ENCODE peak calls at places on chromosomes 1 and 21, in seven cellular contexts. One of them, this sample, is unnamed. For H3K27me3, the result is how much of the 10 kb centered on the place peaks cover.

GRCh38 chr21:39663742-39664492 is 51.2 kb downstream of the B3GALT5 start:
- DNase-seq in tibial artery: no peak
- DNase-seq in mammary epithelial cell: no peak
- DNase-seq in kidney epithelial cell: no peak
- DNase-seq in PC-9: no peak
- DNase-seq in left ventricle myocardium inferior: no peak
- DNase-seq in MM.1S: no peak
- DNase-seq in this sample: no peak

GRCh38 chr1:177311111-177311510 is 140.4 kb downstream of the BRINP2 start:
- DNase-seq in kidney epithelial cell: no peak
- DNase-seq in MM.1S: no peak
- DNase-seq in tibial artery: no peak
- DNase-seq in PC-9: no peak
- DNase-seq in left ventricle myocardium inferior: no peak
- DNase-seq in mammary epithelial cell: no peak
- DNase-seq in this sample: no peak

GRCh38 chr1:2799811-2800663 is 1.5 kb downstream of the TTC34 start:
- DNase-seq in mammary epithelial cell: no peak
- DNase-seq in left ventricle myocardium inferior: no peak
- DNase-seq in tibial artery: no peak
- DNase-seq in PC-9: no peak
- DNase-seq in MM.1S: no peak
- DNase-seq in kidney epithelial cell: no peak
- DNase-seq in this sample: no peak

GRCh38 chr1:89041055-89041707 is 18.5 kb upstream of the GBP3 start:
- DNase-seq in mammary epithelial cell: peak
- DNase-seq in left ventricle myocardium inferior: no peak
- DNase-seq in tibial artery: no peak
- DNase-seq in MM.1S: no peak
- DNase-seq in PC-9: no peak
- DNase-seq in kidney epithelial cell: no peak
- DNase-seq in this sample: no peak

GRCh38 chr21:34669149-34669879 is 520 bp downstream of the CLIC6 start:
- DNase-seq in MM.1S: no peak
- DNase-seq in kidney epithelial cell: no peak
- DNase-seq in PC-9: no peak
- DNase-seq in left ventricle myocardium inferior: no peak
- DNase-seq in tibial artery: no peak
- DNase-seq in mammary epithelial cell: no peak
- DNase-seq in this sample: no peak

GRCh38 chr1:100187912-100188311 is 9.9 kb upstream of the LRRC39 start:
- DNase-seq in left ventricle myocardium inferior: peak
- DNase-seq in PC-9: no peak
- DNase-seq in MM.1S: no peak
- DNase-seq in tibial artery: peak
- DNase-seq in mammary epithelial cell: no peak
- DNase-seq in kidney epithelial cell: peak
- DNase-seq in this sample: no peak

GRCh38 chr1:31382379-31382989 is 9.6 kb upstream of the FABP3 start:
- DNase-seq in mammary epithelial cell: no peak
- DNase-seq in left ventricle myocardium inferior: peak
- DNase-seq in kidney epithelial cell: no peak
- DNase-seq in PC-9: no peak
- DNase-seq in MM.1S: no peak
- DNase-seq in tibial artery: no peak
- DNase-seq in this sample: no peak

GRCh38 chr1:98253145-98253544 is 332.3 kb upstream of the DPYD start:
- DNase-seq in kidney epithelial cell: no peak
- DNase-seq in tibial artery: no peak
- DNase-seq in MM.1S: no peak
- DNase-seq in PC-9: no peak
- DNase-seq in mammary epithelial cell: no peak
- DNase-seq in left ventricle myocardium inferior: no peak
- DNase-seq in this sample: no peak

GRCh38 chr1:186904361-186904760 is 75.6 kb downstream of the PLA2G4A start:
- DNase-seq in MM.1S: no peak
- DNase-seq in tibial artery: no peak
- DNase-seq in kidney epithelial cell: no peak
- DNase-seq in mammary epithelial cell: no peak
- DNase-seq in PC-9: no peak
- DNase-seq in left ventricle myocardium inferior: no peak
- DNase-seq in this sample: no peak

GRCh38 chr21:40706161-40706560 is 140.8 kb downstream of the DSCAM start:
- DNase-seq in MM.1S: no peak
- DNase-seq in kidney epithelial cell: no peak
- DNase-seq in tibial artery: no peak
- DNase-seq in PC-9: no peak
- DNase-seq in left ventricle myocardium inferior: no peak
- DNase-seq in mammary epithelial cell: no peak
- DNase-seq in this sample: no peak

GRCh38 chr1:86487131-86487804 is 18.5 kb downstream of the CLCA1 start:
- DNase-seq in tibial artery: peak
- DNase-seq in left ventricle myocardium inferior: peak
- DNase-seq in PC-9: no peak
- DNase-seq in kidney epithelial cell: peak
- DNase-seq in mammary epithelial cell: peak
- DNase-seq in MM.1S: no peak
- DNase-seq in this sample: no peak

GRCh38 chr1:241503444-241503843 is 16.1 kb downstream of the FH start:
- DNase-seq in kidney epithelial cell: no peak
- DNase-seq in mammary epithelial cell: no peak
- DNase-seq in PC-9: no peak
- DNase-seq in MM.1S: no peak
- DNase-seq in left ventricle myocardium inferior: no peak
- DNase-seq in tibial artery: no peak
- DNase-seq in this sample: no peak

GRCh38 chr1:43975249-43975961 is 645 bp downstream of the ATP6V0B start:
- DNase-seq in left ventricle myocardium inferior: peak
- DNase-seq in MM.1S: no peak
- DNase-seq in PC-9: no peak
- DNase-seq in tibial artery: peak
- DNase-seq in kidney epithelial cell: no peak
- DNase-seq in mammary epithelial cell: peak
- DNase-seq in this sample: peak

GRCh38 chr21:14687277-14687642 is 141.1 kb upstream of the SAMSN1 start:
- DNase-seq in PC-9: no peak
- DNase-seq in left ventricle myocardium inferior: no peak
- DNase-seq in tibial artery: no peak
- DNase-seq in mammary epithelial cell: no peak
- DNase-seq in MM.1S: peak
- DNase-seq in kidney epithelial cell: no peak
- DNase-seq in this sample: no peak

GRCh38 chr1:116511459-116512019 is 59.3 kb downstream of the CD58 start:
- DNase-seq in left ventricle myocardium inferior: no peak
- DNase-seq in tibial artery: no peak
- DNase-seq in mammary epithelial cell: no peak
- DNase-seq in PC-9: no peak
- DNase-seq in MM.1S: no peak
- DNase-seq in kidney epithelial cell: no peak
- DNase-seq in this sample: no peak

GRCh38 chr1:233038581-233038980 is 88.2 kb downstream of the NTPCR start:
- DNase-seq in left ventricle myocardium inferior: no peak
- DNase-seq in kidney epithelial cell: no peak
- DNase-seq in MM.1S: no peak
- DNase-seq in tibial artery: no peak
- DNase-seq in PC-9: no peak
- DNase-seq in mammary epithelial cell: no peak
- DNase-seq in this sample: no peak

GRCh38 chr1:94617139-94617805 is 75.7 kb upstream of the F3 start:
- DNase-seq in PC-9: peak
- DNase-seq in kidney epithelial cell: peak
- DNase-seq in left ventricle myocardium inferior: no peak
- DNase-seq in mammary epithelial cell: peak
- DNase-seq in tibial artery: no peak
- DNase-seq in MM.1S: no peak
- DNase-seq in this sample: no peak

GRCh38 chr21:43720539-43721224 is 1.8 kb downstream of the PDXK start:
- DNase-seq in MM.1S: no peak
- DNase-seq in kidney epithelial cell: no peak
- DNase-seq in mammary epithelial cell: no peak
- DNase-seq in PC-9: no peak
- DNase-seq in tibial artery: no peak
- DNase-seq in left ventricle myocardium inferior: no peak
- DNase-seq in this sample: no peak

GRCh38 chr1:47424336-47424982 is 8.4 kb downstream of the FOXE3 start:
- DNase-seq in mammary epithelial cell: peak
- DNase-seq in kidney epithelial cell: no peak
- DNase-seq in MM.1S: no peak
- DNase-seq in left ventricle myocardium inferior: no peak
- DNase-seq in PC-9: peak
- DNase-seq in tibial artery: peak
- DNase-seq in this sample: peak

GRCh38 chr1:203250936-203251335 is 21.5 kb upstream of the CHIT1 start:
- DNase-seq in MM.1S: no peak
- DNase-seq in mammary epithelial cell: peak
- DNase-seq in tibial artery: no peak
- DNase-seq in kidney epithelial cell: no peak
- DNase-seq in PC-9: no peak
- DNase-seq in left ventricle myocardium inferior: no peak
- DNase-seq in this sample: no peak

GRCh38 chr1:215710340-215710971 is 143.4 kb downstream of the KCTD3 start:
- DNase-seq in mammary epithelial cell: peak
- DNase-seq in kidney epithelial cell: no peak
- DNase-seq in left ventricle myocardium inferior: no peak
- DNase-seq in PC-9: no peak
- DNase-seq in tibial artery: no peak
- DNase-seq in MM.1S: peak
- DNase-seq in this sample: peak

GRCh38 chr1:209387969-209388329 is 195.6 kb upstream of the CAMK1G start:
- DNase-seq in PC-9: no peak
- DNase-seq in kidney epithelial cell: no peak
- DNase-seq in MM.1S: no peak
- DNase-seq in tibial artery: no peak
- DNase-seq in mammary epithelial cell: peak
- DNase-seq in left ventricle myocardium inferior: no peak
- DNase-seq in this sample: no peak

DNA sequence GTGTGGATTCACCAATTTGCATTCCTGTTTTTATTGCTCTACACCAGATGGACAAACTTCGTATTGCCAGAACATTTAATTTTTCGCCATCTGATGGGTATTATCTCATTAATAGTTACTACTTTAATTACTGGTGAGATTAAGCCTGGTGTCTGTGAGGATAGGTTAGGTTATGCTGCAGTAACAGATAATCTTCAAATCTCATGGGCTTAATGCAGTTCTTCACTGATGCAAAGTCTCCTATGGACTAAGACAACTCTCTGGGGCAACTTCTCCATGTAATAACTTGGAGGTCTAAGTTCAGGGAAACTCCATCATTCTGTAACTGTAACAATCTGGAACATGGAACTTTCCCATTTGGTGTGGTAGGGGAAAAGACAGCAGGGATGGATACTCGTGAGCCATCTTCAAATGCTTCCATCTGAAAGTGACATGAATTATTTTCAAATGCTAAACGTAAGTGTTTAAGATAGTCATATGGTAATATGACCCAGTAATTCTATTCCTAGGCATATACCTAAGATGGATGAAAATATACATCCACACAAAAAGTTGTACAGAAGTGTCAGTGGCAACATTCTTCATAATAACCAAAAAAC is 111.6 kb downstream of the LEPR start:
- DNase-seq in PC-9: no peak
- DNase-seq in kidney epithelial cell: no peak
- DNase-seq in MM.1S: no peak
- DNase-seq in mammary epithelial cell: no peak
- DNase-seq in tibial artery: no peak
- DNase-seq in left ventricle myocardium inferior: no peak
- DNase-seq in this sample: no peak
- H3K27me3 ChIP-seq in PC-9: under half
- H3K27me3 ChIP-seq in kidney epithelial cell: under half
- H3K27me3 ChIP-seq in MM.1S: under half
- H3K27me3 ChIP-seq in mammary epithelial cell: under half
- H3K27me3 ChIP-seq in tibial artery: under half
- H3K27me3 ChIP-seq in left ventricle myocardium inferior: under half
- H3K27me3 ChIP-seq in this sample: under half

GRCh38 chr1:230987446-230987845 is 8.6 kb downstream of the ARV1 start:
- DNase-seq in left ventricle myocardium inferior: no peak
- DNase-seq in kidney epithelial cell: no peak
- DNase-seq in MM.1S: no peak
- DNase-seq in tibial artery: no peak
- DNase-seq in PC-9: no peak
- DNase-seq in mammary epithelial cell: no peak
- DNase-seq in this sample: no peak

GRCh38 chr1:230985711-230986110 is 6.8 kb downstream of the ARV1 start:
- DNase-seq in PC-9: no peak
- DNase-seq in MM.1S: no peak
- DNase-seq in kidney epithelial cell: no peak
- DNase-seq in tibial artery: no peak
- DNase-seq in mammary epithelial cell: no peak
- DNase-seq in left ventricle myocardium inferior: no peak
- DNase-seq in this sample: no peak

GRCh38 chr1:230982698-230983097 is 3.8 kb downstream of the ARV1 start:
- DNase-seq in left ventricle myocardium inferior: no peak
- DNase-seq in kidney epithelial cell: no peak
- DNase-seq in MM.1S: no peak
- DNase-seq in PC-9: no peak
- DNase-seq in tibial artery: no peak
- DNase-seq in mammary epithelial cell: no peak
- DNase-seq in this sample: no peak

GRCh38 chr1:230983811-230984210 is 4.9 kb downstream of the ARV1 start:
- DNase-seq in kidney epithelial cell: no peak
- DNase-seq in mammary epithelial cell: no peak
- DNase-seq in PC-9: no peak
- DNase-seq in MM.1S: no peak
- DNase-seq in left ventricle myocardium inferior: no peak
- DNase-seq in tibial artery: no peak
- DNase-seq in this sample: no peak

GRCh38 chr1:230986976-230987375 is 8.1 kb downstream of the ARV1 start:
- DNase-seq in kidney epithelial cell: no peak
- DNase-seq in tibial artery: no peak
- DNase-seq in PC-9: no peak
- DNase-seq in MM.1S: no peak
- DNase-seq in left ventricle myocardium inferior: no peak
- DNase-seq in mammary epithelial cell: peak
- DNase-seq in this sample: no peak
- H3K27me3 ChIP-seq in kidney epithelial cell: under half
- H3K27me3 ChIP-seq in tibial artery: under half
- H3K27me3 ChIP-seq in PC-9: under half
- H3K27me3 ChIP-seq in MM.1S: under half
- H3K27me3 ChIP-seq in left ventricle myocardium inferior: under half
- H3K27me3 ChIP-seq in mammary epithelial cell: under half
- H3K27me3 ChIP-seq in this sample: under half

GRCh38 chr1:153152481-153152880 is 1.8 kb upstream of the SPRR2G start:
- DNase-seq in left ventricle myocardium inferior: no peak
- DNase-seq in kidney epithelial cell: no peak
- DNase-seq in mammary epithelial cell: no peak
- DNase-seq in MM.1S: no peak
- DNase-seq in tibial artery: no peak
- DNase-seq in PC-9: no peak
- DNase-seq in this sample: no peak
- H3K27me3 ChIP-seq in left ventricle myocardium inferior: under half
- H3K27me3 ChIP-seq in kidney epithelial cell: under half
- H3K27me3 ChIP-seq in mammary epithelial cell: under half
- H3K27me3 ChIP-seq in MM.1S: under half
- H3K27me3 ChIP-seq in tibial artery: under half
- H3K27me3 ChIP-seq in PC-9: under half
- H3K27me3 ChIP-seq in this sample: under half

DNA sequence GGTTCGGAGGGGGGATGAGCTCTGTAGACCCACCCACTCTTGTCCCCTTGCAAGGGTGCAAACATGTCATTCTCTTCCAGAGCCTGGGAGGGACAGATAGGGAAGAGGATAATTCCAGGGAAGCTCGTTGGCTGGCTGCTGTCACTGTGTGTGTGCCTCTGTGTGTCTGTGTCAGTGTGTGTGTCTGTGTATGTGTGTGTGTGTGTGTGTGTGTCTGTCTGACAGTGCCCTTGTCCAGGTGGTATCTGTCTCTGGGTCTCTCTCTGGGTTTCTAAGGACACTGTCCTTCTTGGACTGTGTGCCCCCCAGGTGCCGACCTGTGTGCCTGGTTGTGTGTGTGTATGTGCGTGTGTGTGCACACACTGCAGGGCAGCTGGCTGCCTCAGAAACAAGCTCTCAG is 90.5 kb downstream of the ACTL8 start:
- DNase-seq in PC-9: no peak
- DNase-seq in tibial artery: no peak
- DNase-seq in left ventricle myocardium inferior: no peak
- DNase-seq in mammary epithelial cell: no peak
- DNase-seq in kidney epithelial cell: no peak
- DNase-seq in MM.1S: no peak
- DNase-seq in this sample: no peak
- H3K27me3 ChIP-seq in PC-9: under half
- H3K27me3 ChIP-seq in tibial artery: under half
- H3K27me3 ChIP-seq in left ventricle myocardium inferior: half or more
- H3K27me3 ChIP-seq in mammary epithelial cell: under half
- H3K27me3 ChIP-seq in kidney epithelial cell: under half
- H3K27me3 ChIP-seq in MM.1S: half or more
- H3K27me3 ChIP-seq in this sample: under half